ENCODE peak calls at places on chromosomes 12 and 14, in five cellular contexts. R, K, A, F and S are unnamed samples. For H3K4me1 and H3K9me3, the result is how much of the 10 kb centered on the place peaks cover.

GRCh38 chr12:55258288-55258687 is 13.9 kb downstream of the OR6C74 start:
- DNase-seq in A (no peak), F (no peak), K (no peak), R (no peak), S (no peak)

GRCh38 chr12:23084236-23084995 is 459.4 kb downstream of the ETNK1 start:
- DNase-seq in R (no peak), F (no peak), A (peak), K (no peak), S (no peak)

GRCh38 chr14:65168840-65169239 is 66.5 kb upstream of the MAX start:
- DNase-seq in A (no peak), F (no peak), R (no peak), K (no peak), S (no peak)

GRCh38 chr12:105524961-105525360 is 194.5 kb downstream of the C12orf75 start:
- DNase-seq in F (no peak), K (no peak), R (no peak), A (no peak), S (no peak)

GRCh38 chr14:91681893-91682563 is 49.9 kb downstream of the CATSPERB start:
- DNase-seq in A (no peak), F (no peak), K (no peak), R (no peak), S (no peak)

GRCh38 chr12:12461281-12461922 is 101.3 kb downstream of the DUSP16 start:
- DNase-seq in F (no peak), R (no peak), K (no peak), A (no peak), S (no peak)

GRCh38 chr14:99524804-99525698 is 43.8 kb downstream of the CCNK start:
- DNase-seq in F (no peak), A (peak), R (no peak), K (peak), S (no peak)

GRCh38 chr14:77979171-77979570 is 179.3 kb downstream of the ADCK1 start:
- DNase-seq in A (no peak), K (no peak), R (no peak), F (no peak), S (no peak)

GRCh38 chr14:58535084-58535483 is 102.7 kb upstream of the DACT1 start:
- DNase-seq in K (no peak), A (peak), R (no peak), F (no peak), S (no peak)

GRCh38 chr12:115354476-115354890 is 670.5 kb upstream of the TBX3 start:
- DNase-seq in A (peak), K (no peak), R (no peak), F (no peak), S (no peak)

GRCh38 chr12:118606690-118607089 is 230.3 kb downstream of the SUDS3 start:
- DNase-seq in F (no peak), A (no peak), K (no peak), R (no peak), S (no peak)

GRCh38 chr14:52895000-52895399 is 55.9 kb downstream of the FERMT2 start:
- DNase-seq in A (peak), K (no peak), R (no peak), F (no peak), S (no peak)

GRCh38 chr12:5705791-5706190 is 239.3 kb downstream of the ANO2 start:
- DNase-seq in A (no peak), K (no peak), F (no peak), R (no peak), S (no peak)

GRCh38 chr12:28222081-28222700 is 31.9 kb downstream of the CCDC91 start:
- DNase-seq in K (no peak), A (no peak), F (no peak), R (no peak), S (no peak)

GRCh38 chr12:107684029-107684790 is 1.4 kb upstream of the PWP1 start:
- DNase-seq in R (no peak), K (no peak), A (peak), F (no peak), S (no peak)

GRCh38 chr14:69818760-69819191 is 21.7 kb upstream of the SLC10A1 start:
- DNase-seq in R (peak), K (no peak), A (peak), F (no peak), S (peak)

GRCh38 chr12:94795520-94795919 is 145.2 kb upstream of the TMCC3 start:
- DNase-seq in R (no peak), F (no peak), K (no peak), A (peak), S (peak)

GRCh38 chr12:54225666-54226065 is 36.9 kb upstream of the SMUG1 start:
- DNase-seq in R (no peak), A (no peak), K (no peak), F (no peak), S (no peak)

GRCh38 chr12:128698573-128698972 is 125.2 kb downstream of the SLC15A4 start:
- DNase-seq in R (no peak), F (no peak), A (no peak), K (no peak), S (no peak)

GRCh38 chr12:120015313-120015712 is 26.3 kb downstream of the BICDL1 start:
- DNase-seq in F (no peak), K (no peak), A (no peak), R (no peak), S (no peak)
- H3K4me1 ChIP-seq in F (under half), K (under half), A (under half), R (under half), S (under half)

GRCh38 chr12:50285253-50285652 is 1.9 kb upstream of the LIMA1 start:
- DNase-seq in K (no peak), F (no peak), A (no peak), R (no peak), S (no peak)

GRCh38 chr12:50283924-50284236 is 560 bp upstream of the LIMA1 start:
- DNase-seq in F (no peak), R (no peak), A (no peak), K (no peak), S (no peak)

GRCh38 chr12:50282581-50283229 is 615 bp downstream of the LIMA1 start:
- DNase-seq in A (peak), K (no peak), R (peak), F (no peak), S (peak)

GRCh38 chr12:50287271-50287670 is 4.0 kb upstream of the LIMA1 start:
- DNase-seq in A (no peak), R (no peak), F (no peak), K (no peak), S (no peak)

GRCh38 chr12:50283230-50283923 is at the start of gene LIMA1:
- DNase-seq in R (peak), F (peak), A (peak), K (peak), S (peak)
- TF ChIP-seq POLR2A in R (peak), F (peak), A (peak), K (peak), S (peak)

GRCh38 chr14:105124837-105125222 is 43.7 kb downstream of the JAG2 start:
- DNase-seq in F (no peak), K (no peak), A (no peak), R (no peak), S (no peak)
- H3K9me3 ChIP-seq in F (under half), K (under half), A (under half), R (under half), S (under half)

DNA sequence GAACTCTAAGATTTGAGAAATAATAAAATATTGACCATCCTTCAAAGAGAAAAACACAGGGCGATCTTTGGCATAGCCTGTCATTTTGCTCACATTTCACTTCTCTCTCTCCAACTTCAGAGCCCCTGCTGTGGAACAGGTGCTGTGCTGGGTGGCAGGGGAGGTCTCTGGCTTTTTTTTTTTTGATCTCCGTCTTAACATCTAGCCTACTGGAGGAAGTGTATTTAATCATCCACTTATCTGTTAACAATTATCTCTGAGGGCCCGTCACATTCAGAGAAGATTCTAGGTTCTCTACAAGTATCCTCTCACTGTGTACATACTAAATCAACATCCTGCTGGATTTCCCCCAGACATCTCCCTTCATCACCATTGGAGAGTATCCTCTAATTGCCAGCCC is 34.1 kb downstream of the CHST11 start:
- DNase-seq in R (no peak), F (no peak), A (no peak), K (no peak), S (no peak)
- H3K4me1 ChIP-seq in R (under half), F (under half), A (under half), K (under half), S (under half)

GRCh38 chr14:105844810-105845724 is 318.7 kb downstream of the TMEM121 start:
- DNase-seq in R (no peak), A (no peak), F (no peak), K (peak), S (no peak)
- TF ChIP-seq POLR2A in R (no peak), A (no peak), F (no peak), K (no peak), S (no peak)

GRCh38 chr12:133145981-133146380 is 15.6 kb downstream of the ZNF10 start:
- DNase-seq in A (no peak), R (no peak), K (no peak), F (no peak), S (no peak)
- H3K9me3 ChIP-seq in A (under half), R (half or more), K (under half), F (under half), S (under half)